ENCODE peak calls at places on chromosomes 4 and X, in four cellular contexts. Z is T47D; L is activated T-helper 2 cell treated with anti-CD3 and anti-CD28 coated beads, Interferon-gamma antibody, Interleukin-2, Interleukin-4, amounts not matched to agents 10 μg/mL and 5 μg/mL and 100 μg/mL, durations not matched to agents 14 hours and 24 hours and 36 hours; H is NCI-H1436. Q is an unnamed sample.

GRCh38 chrX:114097411-114097810 is 486.5 kb upstream of the HTR2C start:
- DNase-seq in Z (no peak), L (no peak), H (no peak), Q (no peak)

GRCh38 chr4:147933316-147933715 is 201.4 kb downstream of the ARHGAP10 start:
- DNase-seq in Z (peak), L (no peak), H (no peak), Q (no peak)

GRCh38 chrX:41382699-41383645 is 49.0 kb downstream of the DDX3X start:
- DNase-seq in Z (no peak), L (peak), H (no peak), Q (no peak)

GRCh38 chr4:8071741-8072140 is 86.9 kb downstream of the ABLIM2 start:
- DNase-seq in Z (no peak), L (no peak), H (no peak), Q (no peak)

GRCh38 chr4:168021666-168022065 is 70.7 kb upstream of the ANXA10 start:
- DNase-seq in Z (peak), L (no peak), H (no peak), Q (no peak)

GRCh38 chrX:114615765-114616164 is 31.9 kb downstream of the HTR2C start:
- DNase-seq in Z (no peak), L (no peak), H (no peak), Q (no peak)

GRCh38 chrX:71618787-71619186 is 476 bp upstream of the CXCR3 start:
- DNase-seq in Z (no peak), L (no peak), H (no peak), Q (no peak)

GRCh38 chr4:18100657-18101056 is 79.1 kb upstream of the LCORL start:
- DNase-seq in Z (no peak), L (no peak), H (no peak), Q (no peak)

GRCh38 chr4:1033840-1034551 is 22.6 kb downstream of the FGFRL1 start:
- DNase-seq in Z (no peak), L (no peak), H (no peak), Q (no peak)

GRCh38 chr4:150909116-150909515 is 106.0 kb downstream of the LRBA start:
- DNase-seq in Z (no peak), L (no peak), H (no peak), Q (no peak)

GRCh38 chrX:139803224-139803623 is 95.3 kb upstream of the MCF2 start:
- DNase-seq in Z (no peak), L (no peak), H (no peak), Q (no peak)

GRCh38 chrX:39896951-39897740 is 200.6 kb downstream of the BCOR start:
- DNase-seq in Z (peak), L (no peak), H (no peak), Q (no peak)

GRCh38 chr4:4625488-4625887 is 83.6 kb upstream of the STX18 start:
- DNase-seq in Z (peak), L (no peak), H (no peak), Q (no peak)

GRCh38 chr4:152937535-152938236 is 1.6 kb downstream of the FHDC1 start:
- DNase-seq in Z (peak), L (no peak), H (no peak), Q (no peak)

GRCh38 chrX:115559672-115560071 is 1.3 kb upstream of the PLS3 start:
- DNase-seq in Z (no peak), L (no peak), H (no peak), Q (no peak)

GRCh38 chrX:73977542-73978169 is 326.3 kb upstream of the ZCCHC13 start:
- DNase-seq in Z (no peak), L (no peak), H (no peak), Q (no peak)

GRCh38 chr4:30461218-30461617 is 259.0 kb upstream of the PCDH7 start:
- DNase-seq in Z (no peak), L (no peak), H (no peak), Q (no peak)

GRCh38 chrX:13000311-13000811 is 25.5 kb downstream of the TMSB4X start:
- DNase-seq in Z (no peak), L (no peak), H (no peak), Q (no peak)

GRCh38 chr4:7075962-7076693 is 8.3 kb upstream of the GRPEL1 start:
- DNase-seq in Z (no peak), L (no peak), H (no peak), Q (no peak)

GRCh38 chr4:179097741-179098140 is 1655.5 kb upstream of the AGA start:
- DNase-seq in Z (peak), L (no peak), H (no peak), Q (no peak)

GRCh38 chrX:41522681-41523080 is 75.5 kb downstream of the NYX start:
- DNase-seq in Z (no peak), L (no peak), H (no peak), Q (no peak)

GRCh38 chr4:118417325-118417724 is 64.5 kb upstream of the PRSS12 start:
- DNase-seq in Z (no peak), L (no peak), H (no peak), Q (no peak)

GRCh38 chr4:92615049-92615448 is 311.3 kb downstream of the GRID2 start:
- DNase-seq in Z (no peak), L (no peak), H (no peak), Q (no peak)

GRCh38 chrX:132046533-132046932 is 23.4 kb downstream of the STK26 start:
- DNase-seq in Z (no peak), L (no peak), H (no peak), Q (no peak)

GRCh38 chr4:111979921-111980320 is 165.3 kb upstream of the FAM241A start:
- DNase-seq in Z (no peak), L (no peak), H (no peak), Q (no peak)

GRCh38 chr4:151038452-151039157 is 23.5 kb upstream of the LRBA start:
- DNase-seq in Z (no peak), L (no peak), H (no peak), Q (no peak)

GRCh38 chr4:3342182-3342854 is 49.5 kb downstream of the RGS12 start:
- DNase-seq in Z (no peak), L (no peak), H (no peak), Q (no peak)

GRCh38 chr4:174324725-174325124 is 41.0 kb downstream of the CEP44 start:
- DNase-seq in Z (no peak), L (no peak), H (no peak), Q (no peak)

GRCh38 chrX:20968996-20969395 is 405.2 kb upstream of the CNKSR2 start:
- DNase-seq in Z (peak), L (no peak), H (no peak), Q (no peak)

GRCh38 chr4:168618577-168619265 is 121.9 kb downstream of the PALLD start:
- DNase-seq in Z (peak), L (no peak), H (no peak), Q (no peak)

GRCh38 chr4:33696586-33696985 is 2547.7 kb downstream of the ARAP2 start:
- DNase-seq in Z (no peak), L (no peak), H (no peak), Q (no peak)

GRCh38 chrX:72305286-72306084 is at the start of gene CITED1:
- DNase-seq in Z (no peak), L (no peak), H (no peak), Q (no peak)